ENCODE peak calls at places on chromosomes 12 and 14, in nine cellular contexts. K is Panc1, F is prostate gland, B is breast epithelium, D is astrocyte, U is endothelial cell of umbilical vein, G is lung, R is GM12878, W is gastrocnemius medialis. Z is an unnamed sample.
A peak's percentile ranks its signal among the peaks of the same experiment; 100 is the strongest.

GRCh38 chr14:74595006-74595735 is 16.9 kb downstream of the LTBP2 start:
- DNase-seq in K (no peak), F (no peak), B (no peak), D (peak; percentile 75), U (peak; percentile 77), G (peak; percentile 59), R (no peak), W (no peak), Z (no peak)

GRCh38 chr14:94291906-94292525 is 1.1 kb downstream of the SERPINA10 start:
- DNase-seq in K (no peak), F (no peak), B (no peak), D (no peak), U (no peak), G (no peak), R (no peak), W (no peak), Z (no peak)

GRCh38 chr12:50733720-50734119 is 30.2 kb upstream of the ATF1 start:
- DNase-seq in K (no peak), F (no peak), B (no peak), D (no peak), U (no peak), G (no peak), R (no peak), W (no peak), Z (no peak)

GRCh38 chr14:103871596-103872480 is 24.5 kb upstream of the PPP1R13B start:
- DNase-seq in K (no peak), F (peak; percentile 82), B (no peak), D (no peak), U (no peak), G (peak; percentile 82), R (peak; percentile 12), W (peak; percentile 14), Z (peak; percentile 79)

GRCh38 chr12:126093911-126094310 is 1028.7 kb downstream of the AACS start:
- DNase-seq in K (no peak), F (no peak), B (no peak), D (peak; percentile 25), U (no peak), G (no peak), R (no peak), W (no peak), Z (no peak)

GRCh38 chr12:116969615-116970575 is 59.1 kb downstream of the FBXW8 start:
- DNase-seq in K (no peak), F (no peak), B (no peak), D (peak; percentile 68), U (no peak), G (no peak), R (no peak), W (no peak), Z (no peak)

GRCh38 chr14:24145700-24146621 is at the start of gene PSME2:
- DNase-seq in K (no peak), F (no peak), B (no peak), D (peak; percentile 69), U (peak; percentile 7), G (no peak), R (no peak), W (no peak), Z (no peak)

GRCh38 chr14:51605575-51605974 is 46.1 kb upstream of the FRMD6 start:
- DNase-seq in K (no peak), F (no peak), B (no peak), D (no peak), U (no peak), G (no peak), R (no peak), W (no peak), Z (no peak)

GRCh38 chr12:123936471-123936870 is 36.2 kb downstream of the CCDC92 start:
- DNase-seq in K (no peak), F (no peak), B (no peak), D (no peak), U (no peak), G (no peak), R (no peak), W (no peak), Z (no peak)

GRCh38 chr14:69152944-69153847 is at the start of gene DCAF5:
- DNase-seq in K (no peak), F (peak; percentile 97), B (peak; percentile 93), D (peak; percentile 90), U (peak; percentile 89), G (peak; percentile 96), R (peak; percentile 71), W (peak; percentile 95), Z (peak; percentile 97)

GRCh38 chr12:8644345-8645248 is 18.0 kb downstream of the MFAP5 start:
- DNase-seq in K (no peak), F (no peak), B (no peak), D (no peak), U (no peak), G (no peak), R (peak; percentile 90), W (no peak), Z (no peak)

GRCh38 chr12:124645530-124646244 is 78.3 kb upstream of the NCOR2 start:
- DNase-seq in K (no peak), F (no peak), B (no peak), D (no peak), U (no peak), G (no peak), R (no peak), W (no peak), Z (no peak)

GRCh38 chr14:68020999-68021663 is 201.6 kb downstream of the RAD51B start:
- DNase-seq in K (no peak), F (no peak), B (no peak), D (no peak), U (no peak), G (no peak), R (peak; percentile 71), W (no peak), Z (no peak)

GRCh38 chr12:55935742-55936151 is 4.8 kb downstream of the DGKA start:
- DNase-seq in K (no peak), F (no peak), B (no peak), D (no peak), U (no peak), G (no peak), R (no peak), W (no peak), Z (no peak)
- TF ChIP-seq CTCF in K (no peak), F (no peak), B (no peak), D (no peak), U (peak; percentile 2), G (no peak), R (no peak), W (no peak), Z (no peak)

DNA sequence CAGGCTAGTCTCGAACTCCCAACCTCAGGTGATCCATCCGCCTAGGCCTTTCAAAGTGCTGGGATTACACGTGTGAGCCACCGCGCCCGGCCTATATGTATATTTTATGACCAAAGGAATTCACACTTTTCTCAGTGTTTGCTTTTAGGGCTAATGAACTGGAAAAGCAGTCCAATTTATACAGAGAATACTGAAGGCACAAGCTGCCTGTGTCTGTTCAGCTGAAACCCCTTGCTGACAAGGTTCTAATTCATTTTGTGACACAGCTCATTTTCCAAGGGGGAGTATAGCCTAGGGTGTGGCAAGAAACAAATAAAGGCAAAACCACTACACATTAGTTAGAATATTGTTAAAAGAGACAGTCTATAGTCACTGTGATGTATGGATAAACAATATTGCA is 18.3 kb upstream of the NEMF start:
- DNase-seq in K (no peak), F (no peak), B (no peak), D (no peak), U (no peak), G (no peak), R (no peak), W (no peak), Z (no peak)
- H3K4me1 ChIP-seq in K (peaks cover 9% of the 10 kb centered on the region), F (no peaks in the 10 kb centered on the region), B (no peaks in the 10 kb centered on the region), D (peaks cover 9% of the 10 kb centered on the region), U (peaks cover 8% of the 10 kb centered on the region), G (no peaks in the 10 kb centered on the region), R (peaks cover 20% of the 10 kb centered on the region), W (no peaks in the 10 kb centered on the region), Z (peaks cover 8% of the 10 kb centered on the region)

DNA sequence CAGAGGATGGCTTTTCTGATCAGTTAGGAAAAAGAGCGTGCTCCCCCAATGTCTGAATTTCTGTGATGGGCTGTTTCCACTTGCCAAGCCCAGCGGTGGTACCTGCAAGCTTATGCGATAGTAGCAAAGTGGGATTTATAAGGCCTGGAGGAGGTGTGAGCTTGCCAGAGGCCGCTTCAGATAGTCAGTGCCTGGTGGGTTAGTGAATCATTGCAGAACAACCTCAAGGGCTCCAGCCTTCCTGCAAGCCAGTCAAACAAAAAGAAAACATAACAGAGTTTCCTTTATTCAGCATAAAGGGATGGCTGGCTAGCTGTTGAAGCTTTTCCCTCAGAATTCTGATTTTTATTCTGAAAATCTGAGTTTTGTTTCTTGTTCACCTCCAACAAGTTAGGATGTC is 7.6 kb upstream of the BMP4 start:
- DNase-seq in K (no peak), F (no peak), B (no peak), D (peak; percentile 67), U (peak; percentile 53), G (no peak), R (no peak), W (no peak), Z (no peak)
- H3K27me3 ChIP-seq in K (peaks cover 13% of the 10 kb centered on the region), F (no peaks in the 10 kb centered on the region), B (no peaks in the 10 kb centered on the region), D (peaks cover 24% of the 10 kb centered on the region), U (no peaks in the 10 kb centered on the region), G (no peaks in the 10 kb centered on the region), R (peaks cover 8% of the 10 kb centered on the region), W (peaks cover 20% of the 10 kb centered on the region), Z (peaks cover 15% of the 10 kb centered on the region)

GRCh38 chr14:20456971-20457370 is 1.9 kb downstream of the APEX1 start:
- DNase-seq in K (no peak), F (no peak), B (no peak), D (no peak), U (no peak), G (no peak), R (no peak), W (no peak), Z (no peak)

GRCh38 chr14:20454359-20454644 is 310 bp downstream of the OSGEP start:
- DNase-seq in K (peak; percentile 59), F (peak; percentile 79), B (no peak), D (peak; percentile 84), U (peak; percentile 93), G (no peak), R (no peak), W (peak; percentile 72), Z (no peak)

GRCh38 chr14:20455355-20456300 is 602 bp downstream of the APEX1 start:
- DNase-seq in K (no peak), F (no peak), B (peak; percentile 55), D (peak; percentile 87), U (no peak), G (no peak), R (no peak), W (peak; percentile 31), Z (no peak)

GRCh38 chr14:20458031-20458789 is 3.0 kb downstream of the PIP4P1 start:
- DNase-seq in K (no peak), F (no peak), B (no peak), D (no peak), U (no peak), G (no peak), R (no peak), W (no peak), Z (no peak)

DNA sequence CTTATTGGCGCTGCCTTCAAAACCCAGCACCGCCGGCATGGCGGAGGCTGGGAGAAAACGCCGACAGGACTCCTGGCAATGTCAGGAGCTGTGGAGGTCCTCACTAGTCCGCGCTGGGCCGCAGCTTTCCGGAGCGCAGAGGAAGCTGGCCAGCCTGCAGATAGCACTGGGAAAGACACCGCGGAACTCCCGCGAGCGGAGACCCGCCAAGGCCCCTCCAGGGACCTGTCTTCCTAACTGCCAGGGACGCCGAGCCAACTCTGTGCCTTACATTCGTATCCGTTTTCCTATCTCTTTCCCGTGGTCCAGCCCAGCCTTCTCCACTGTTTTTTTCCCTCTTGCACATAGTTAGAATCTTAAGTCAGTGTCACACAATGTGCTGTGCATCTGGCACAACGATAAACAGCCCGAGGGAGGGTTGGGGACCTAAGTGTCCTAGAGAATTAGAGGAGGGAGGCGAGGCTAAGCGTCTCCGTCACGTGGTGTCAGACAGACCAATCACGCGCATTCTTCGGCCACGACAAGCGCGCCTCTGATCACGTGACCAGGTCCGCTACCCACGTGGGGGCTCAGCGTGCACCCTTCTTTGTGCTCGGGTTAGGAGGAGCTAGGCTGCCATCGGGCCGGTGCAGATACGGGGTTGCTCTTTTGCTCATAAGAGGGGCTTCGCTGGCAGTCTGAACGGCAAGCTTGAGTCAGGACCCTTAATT is at the start of the genes APEX1 and OSGEP:
- DNase-seq in K (peak; percentile 94), F (peak; percentile 99), B (peak; percentile 99), D (peak; percentile 96), U (peak; percentile 99), G (peak; percentile 99), R (peak; percentile 99), W (peak; percentile 99), Z (peak; percentile 99)
- TF ChIP-seq CTCF in K (no peak), F (no peak), B (peak; percentile 5), D (no peak), U (no peak), G (no peak), R (no peak), W (no peak), Z (no peak)